ENCODE peak calls at places on chromosomes 1 and 21, in six cellular contexts. K is PC-3, S is neural progenitor cell, C is HCT116, L is hepatocyte, E is OCI-LY7. T is an unnamed sample. For H3K4me1, the result is how much of the 10 kb centered on the place peaks cover.

GRCh38 chr1:181028241-181029014 is 5.4 kb upstream of the MR1 start:
- DNase-seq in K (no peak), S (no peak), C (no peak), L (no peak), E (no peak), T (peak)

GRCh38 chr1:25856856-25857255 is 2.4 kb downstream of the AUNIP start:
- DNase-seq in K (no peak), S (no peak), C (no peak), L (no peak), E (no peak), T (no peak)

GRCh38 chr1:58699011-58699762 is 675 bp downstream of the MYSM1 start:
- DNase-seq in K (peak), S (no peak), C (no peak), L (peak), E (no peak), T (peak)

GRCh38 chr1:112298558-112298957 is 97.5 kb upstream of the CTTNBP2NL start:
- DNase-seq in K (peak), S (peak), C (peak), L (peak), E (peak), T (peak)

GRCh38 chr1:1924849-1925248 is 5.8 kb upstream of the TMEM52 start:
- DNase-seq in K (no peak), S (no peak), C (no peak), L (no peak), E (no peak), T (no peak)

GRCh38 chr1:150262388-150263320 is 5.1 kb downstream of the CA14 start:
- DNase-seq in K (peak), S (no peak), C (no peak), L (no peak), E (peak), T (no peak)

GRCh38 chr1:109721046-109721445 is 9.0 kb downstream of the GSTM5 start:
- DNase-seq in K (no peak), S (no peak), C (no peak), L (no peak), E (no peak), T (peak)

GRCh38 chr1:207049974-207050391 is 1.0 kb downstream of the YOD1 start:
- DNase-seq in K (peak), S (peak), C (no peak), L (peak), E (peak), T (peak)

GRCh38 chr1:172351761-172352161 is 68.7 kb upstream of the C1orf105 start:
- DNase-seq in K (peak), S (no peak), C (no peak), L (no peak), E (no peak), T (peak)

GRCh38 chr21:35234725-35235124 is 185.6 kb upstream of the RUNX1 start:
- DNase-seq in K (no peak), S (no peak), C (no peak), L (no peak), E (peak), T (no peak)

GRCh38 chr1:115136106-115136505 is 46.8 kb upstream of the TSPAN2 start:
- DNase-seq in K (peak), S (no peak), C (no peak), L (no peak), E (no peak), T (peak)

GRCh38 chr1:41683681-41684500 is 199.4 kb upstream of the EDN2 start:
- DNase-seq in K (peak), S (no peak), C (no peak), L (no peak), E (no peak), T (peak)
- H3K4me1 ChIP-seq in K (under half), S (under half), C (under half), L (under half), E (under half), T (under half)

GRCh38 chr1:32291145-32291707 is 657 bp upstream of the HDAC1 start:
- DNase-seq in K (peak), S (no peak), C (no peak), L (no peak), E (no peak), T (peak)
- TF ChIP-seq EZH2phosphoT487 in K (no peak), S (no peak), C (no peak), L (no peak), E (no peak), T (no peak)

GRCh38 chr1:31055501-31055900 is 10.0 kb downstream of the PUM1 start:
- DNase-seq in K (no peak), S (no peak), C (no peak), L (no peak), E (no peak), T (no peak)

GRCh38 chr1:31058012-31058411 is 7.5 kb downstream of the PUM1 start:
- DNase-seq in K (no peak), S (no peak), C (no peak), L (no peak), E (no peak), T (no peak)

GRCh38 chr1:31055953-31056352 is 9.6 kb downstream of the PUM1 start:
- DNase-seq in K (no peak), S (no peak), C (no peak), L (no peak), E (no peak), T (no peak)

GRCh38 chr1:31054349-31054748 is 11.2 kb downstream of the PUM1 start:
- DNase-seq in K (no peak), S (no peak), C (no peak), L (no peak), E (no peak), T (peak)

DNA sequence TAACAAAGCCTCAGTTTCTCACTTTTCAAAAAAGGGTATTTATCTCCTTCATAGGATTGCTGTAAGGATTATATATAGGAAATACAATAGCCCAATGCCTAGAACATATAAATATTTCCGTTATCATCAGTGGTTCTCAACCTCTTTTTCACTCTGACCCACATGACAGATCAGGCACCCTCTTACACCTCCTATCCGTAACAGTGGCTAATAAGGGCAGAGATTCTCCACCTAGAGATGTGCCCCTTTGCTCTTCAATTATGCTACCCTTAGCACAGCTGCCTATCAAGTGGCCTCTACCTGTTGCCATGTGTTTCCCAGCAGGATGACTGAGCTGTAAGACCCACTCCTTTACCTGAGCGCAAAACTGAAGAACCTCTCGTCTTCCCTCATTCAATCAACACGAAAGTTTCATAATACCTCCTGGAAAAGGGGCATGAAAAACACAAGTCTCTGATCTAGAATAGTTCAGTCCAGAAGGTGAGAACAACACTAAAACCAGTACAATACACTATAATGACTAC is 10.5 kb downstream of the PUM1 start:
- DNase-seq in K (no peak), S (no peak), C (no peak), L (no peak), E (no peak), T (no peak)
- H3K27ac ChIP-seq in K (no peak), S (no peak), C (no peak), L (no peak), E (no peak), T (peak)

GRCh38 chr1:8875216-8875861 is 3.1 kb downstream of the ENO1 start:
- DNase-seq in K (no peak), S (no peak), C (no peak), L (no peak), E (no peak), T (no peak)
- H3K4me1 ChIP-seq in K (half or more), S (under half), C (under half), L (half or more), E (under half), T (half or more)

GRCh38 chr1:5709976-5710375 is 282.2 kb downstream of the NPHP4 start:
- DNase-seq in K (no peak), S (no peak), C (no peak), L (no peak), E (peak), T (no peak)
- TF ChIP-seq EZH2phosphoT487 in K (no peak), S (no peak), C (no peak), L (no peak), E (no peak), T (no peak)

DNA sequence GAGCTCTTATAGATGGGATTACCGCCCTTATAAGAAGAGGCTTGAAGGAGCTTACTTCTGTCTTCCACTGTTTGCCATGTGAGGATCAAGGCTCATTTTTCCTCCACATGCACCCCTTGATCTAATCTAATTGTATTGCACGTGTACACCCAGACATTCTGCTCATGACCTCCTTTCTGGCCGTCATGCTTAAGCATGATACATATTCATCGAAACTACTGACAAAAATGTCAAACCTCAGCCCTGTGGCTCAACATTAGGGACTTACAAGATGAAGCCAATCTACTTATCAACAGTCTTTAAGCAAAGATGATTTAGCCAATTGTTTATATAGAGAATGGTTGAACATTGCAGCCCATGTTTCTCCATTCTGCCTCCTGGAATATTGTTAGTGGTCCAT is 127.6 kb downstream of the XCL2 start:
- DNase-seq in K (no peak), S (no peak), C (no peak), L (no peak), E (no peak), T (no peak)
- H3K27ac ChIP-seq in K (no peak), S (no peak), C (no peak), L (no peak), E (no peak), T (no peak)

GRCh38 chr1:160652924-160653619 is 6.2 kb upstream of the SLAMF1 start:
- DNase-seq in K (no peak), S (no peak), C (no peak), L (no peak), E (no peak), T (no peak)
- H3K4me1 ChIP-seq in K (under half), S (under half), C (under half), L (under half), E (half or more), T (under half)

GRCh38 chr1:98940680-98941079 is 64.0 kb downstream of the PLPPR5 start:
- DNase-seq in K (peak), S (no peak), C (no peak), L (no peak), E (no peak), T (peak)
- TF ChIP-seq EZH2phosphoT487 in K (no peak), S (no peak), C (no peak), L (no peak), E (no peak), T (no peak)

DNA sequence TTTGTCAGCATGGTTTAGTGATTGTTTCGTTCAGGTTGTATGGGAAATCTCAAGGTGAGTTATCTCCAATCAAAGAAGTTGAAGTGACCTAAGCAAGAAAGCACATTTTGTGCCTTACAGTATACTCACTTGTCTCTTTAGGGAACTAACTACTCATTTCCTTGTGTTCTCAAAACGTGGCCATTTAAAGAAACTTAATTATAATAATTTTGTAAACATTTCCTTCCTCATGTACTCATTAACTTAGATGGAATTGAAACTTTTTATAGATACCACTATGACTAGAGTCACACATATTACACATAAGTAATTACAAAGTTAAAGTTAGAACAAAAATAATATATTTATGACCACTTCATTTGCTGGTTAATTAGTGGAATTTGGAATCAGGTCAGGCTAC is 552.6 kb downstream of the MRPL39 start:
- DNase-seq in K (no peak), S (no peak), C (no peak), L (no peak), E (no peak), T (no peak)
- H3K27ac ChIP-seq in K (no peak), S (no peak), C (no peak), L (no peak), E (no peak), T (no peak)

GRCh38 chr1:153550827-153551512 is 1.9 kb upstream of the S100A3 start:
- DNase-seq in K (no peak), S (no peak), C (no peak), L (no peak), E (no peak), T (no peak)
- H3K4me1 ChIP-seq in K (under half), S (under half), C (half or more), L (under half), E (under half), T (half or more)